ENCODE peak calls at places on chromosomes 16 and 17, in eight cellular contexts. One of them, this sample, is unnamed.

GRCh38 chr16:17205279-17206139 is 265.3 kb downstream of the XYLT1 start:
- DNase-seq in stomach: peak
- DNase-seq in body of pancreas: peak
- DNase-seq in psoas muscle: no peak
- DNase-seq in ovary: no peak
- DNase-seq in ascending aorta: no peak
- DNase-seq in cardiac muscle cell: no peak
- DNase-seq in heart right ventricle: no peak
- DNase-seq in this sample: no peak

GRCh38 chr16:24309222-24309905 is 53.2 kb downstream of the CACNG3 start:
- DNase-seq in psoas muscle: no peak
- DNase-seq in body of pancreas: peak
- DNase-seq in ovary: no peak
- DNase-seq in cardiac muscle cell: peak
- DNase-seq in ascending aorta: no peak
- DNase-seq in stomach: peak
- DNase-seq in heart right ventricle: no peak
- DNase-seq in this sample: no peak

GRCh38 chr17:77476920-77477805 is 336.4 kb downstream of the SEC14L1 start:
- DNase-seq in ovary: peak
- DNase-seq in cardiac muscle cell: peak
- DNase-seq in heart right ventricle: peak
- DNase-seq in ascending aorta: peak
- DNase-seq in body of pancreas: peak
- DNase-seq in stomach: peak
- DNase-seq in psoas muscle: peak
- DNase-seq in this sample: peak

GRCh38 chr17:13594762-13595697 is 6.7 kb downstream of the HS3ST3A1 start:
- DNase-seq in ovary: peak
- DNase-seq in ascending aorta: peak
- DNase-seq in heart right ventricle: peak
- DNase-seq in body of pancreas: peak
- DNase-seq in cardiac muscle cell: peak
- DNase-seq in psoas muscle: peak
- DNase-seq in stomach: peak
- DNase-seq in this sample: no peak

GRCh38 chr17:80942360-80943345 is 49.0 kb upstream of the CHMP6 start:
- DNase-seq in ovary: peak
- DNase-seq in psoas muscle: peak
- DNase-seq in heart right ventricle: peak
- DNase-seq in ascending aorta: peak
- DNase-seq in body of pancreas: peak
- DNase-seq in cardiac muscle cell: peak
- DNase-seq in stomach: peak
- DNase-seq in this sample: peak

GRCh38 chr16:64236351-64236750 is 885.5 kb downstream of the CDH11 start:
- DNase-seq in psoas muscle: no peak
- DNase-seq in body of pancreas: no peak
- DNase-seq in cardiac muscle cell: no peak
- DNase-seq in stomach: no peak
- DNase-seq in heart right ventricle: no peak
- DNase-seq in ovary: no peak
- DNase-seq in ascending aorta: no peak
- DNase-seq in this sample: no peak

GRCh38 chr17:78430892-78431691 is 52.6 kb downstream of the PGS1 start:
- DNase-seq in stomach: no peak
- DNase-seq in ovary: no peak
- DNase-seq in cardiac muscle cell: peak
- DNase-seq in heart right ventricle: no peak
- DNase-seq in body of pancreas: no peak
- DNase-seq in psoas muscle: no peak
- DNase-seq in ascending aorta: no peak
- DNase-seq in this sample: no peak

GRCh38 chr16:66402166-66402565 is 24.9 kb upstream of the BEAN1 start:
- DNase-seq in ovary: no peak
- DNase-seq in cardiac muscle cell: no peak
- DNase-seq in psoas muscle: no peak
- DNase-seq in heart right ventricle: no peak
- DNase-seq in ascending aorta: no peak
- DNase-seq in stomach: no peak
- DNase-seq in body of pancreas: no peak
- DNase-seq in this sample: no peak

GRCh38 chr16:29983420-29984136 is 9.9 kb downstream of the TAOK2 start:
- DNase-seq in ovary: no peak
- DNase-seq in stomach: no peak
- DNase-seq in heart right ventricle: no peak
- DNase-seq in body of pancreas: no peak
- DNase-seq in ascending aorta: no peak
- DNase-seq in cardiac muscle cell: no peak
- DNase-seq in psoas muscle: no peak
- DNase-seq in this sample: no peak

GRCh38 chr16:57527027-57527426 is 9.3 kb downstream of the CCDC102A start:
- DNase-seq in stomach: no peak
- DNase-seq in psoas muscle: no peak
- DNase-seq in heart right ventricle: no peak
- DNase-seq in cardiac muscle cell: no peak
- DNase-seq in body of pancreas: no peak
- DNase-seq in ovary: peak
- DNase-seq in ascending aorta: no peak
- DNase-seq in this sample: no peak
- TF ChIP-seq CTCF in stomach: no peak
- TF ChIP-seq CTCF in psoas muscle: no peak
- TF ChIP-seq CTCF in heart right ventricle: no peak
- TF ChIP-seq CTCF in cardiac muscle cell: no peak
- TF ChIP-seq CTCF in body of pancreas: no peak
- TF ChIP-seq CTCF in ovary: no peak
- TF ChIP-seq CTCF in ascending aorta: no peak
- TF ChIP-seq CTCF in this sample: no peak

GRCh38 chr17:76051071-76051467 is 21.2 kb downstream of the SRP68 start:
- DNase-seq in ascending aorta: no peak
- DNase-seq in body of pancreas: no peak
- DNase-seq in ovary: no peak
- DNase-seq in cardiac muscle cell: no peak
- DNase-seq in psoas muscle: no peak
- DNase-seq in stomach: no peak
- DNase-seq in heart right ventricle: no peak
- DNase-seq in this sample: no peak

GRCh38 chr17:76048025-76048605 is 21.0 kb upstream of the EVPL start:
- DNase-seq in body of pancreas: no peak
- DNase-seq in psoas muscle: no peak
- DNase-seq in stomach: no peak
- DNase-seq in ascending aorta: no peak
- DNase-seq in cardiac muscle cell: no peak
- DNase-seq in ovary: no peak
- DNase-seq in heart right ventricle: no peak
- DNase-seq in this sample: no peak

GRCh38 chr17:76050226-76051070 is 21.9 kb downstream of the SRP68 start:
- DNase-seq in body of pancreas: no peak
- DNase-seq in heart right ventricle: no peak
- DNase-seq in cardiac muscle cell: no peak
- DNase-seq in psoas muscle: no peak
- DNase-seq in ovary: no peak
- DNase-seq in ascending aorta: no peak
- DNase-seq in stomach: no peak
- DNase-seq in this sample: no peak

GRCh38 chr17:76048711-76049110 is 21.6 kb upstream of the EVPL start:
- DNase-seq in psoas muscle: no peak
- DNase-seq in body of pancreas: no peak
- DNase-seq in stomach: no peak
- DNase-seq in cardiac muscle cell: no peak
- DNase-seq in heart right ventricle: no peak
- DNase-seq in ascending aorta: no peak
- DNase-seq in ovary: no peak
- DNase-seq in this sample: no peak

DNA sequence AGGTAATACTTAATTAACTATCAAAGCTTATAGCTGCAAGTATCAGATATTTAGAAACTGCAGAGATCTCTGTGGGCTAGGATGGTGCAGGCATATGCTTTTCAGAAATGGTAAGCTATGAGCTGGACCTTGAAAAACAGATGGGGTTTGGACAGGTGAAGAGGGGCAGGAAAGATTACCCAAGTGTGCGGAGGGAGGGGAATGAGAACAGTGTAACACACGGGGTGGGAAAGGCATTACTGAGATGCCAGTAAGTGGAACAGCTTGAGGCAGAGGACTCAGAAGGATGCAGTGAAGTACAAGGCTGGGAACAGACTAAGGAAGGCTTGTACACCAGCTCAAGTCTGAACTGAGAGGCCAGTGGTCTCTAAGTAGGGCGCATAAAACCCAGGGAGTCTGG is 22.1 kb upstream of the EVPL start:
- DNase-seq in ascending aorta: no peak
- DNase-seq in body of pancreas: no peak
- DNase-seq in stomach: no peak
- DNase-seq in psoas muscle: no peak
- DNase-seq in ovary: no peak
- DNase-seq in heart right ventricle: no peak
- DNase-seq in cardiac muscle cell: no peak
- DNase-seq in this sample: no peak
- H3K27ac ChIP-seq in ascending aorta: no peak
- H3K27ac ChIP-seq in body of pancreas: no peak
- H3K27ac ChIP-seq in stomach: no peak
- H3K27ac ChIP-seq in psoas muscle: no peak
- H3K27ac ChIP-seq in ovary: no peak
- H3K27ac ChIP-seq in heart right ventricle: no peak
- H3K27ac ChIP-seq in cardiac muscle cell: no peak
- H3K27ac ChIP-seq in this sample: no peak

DNA sequence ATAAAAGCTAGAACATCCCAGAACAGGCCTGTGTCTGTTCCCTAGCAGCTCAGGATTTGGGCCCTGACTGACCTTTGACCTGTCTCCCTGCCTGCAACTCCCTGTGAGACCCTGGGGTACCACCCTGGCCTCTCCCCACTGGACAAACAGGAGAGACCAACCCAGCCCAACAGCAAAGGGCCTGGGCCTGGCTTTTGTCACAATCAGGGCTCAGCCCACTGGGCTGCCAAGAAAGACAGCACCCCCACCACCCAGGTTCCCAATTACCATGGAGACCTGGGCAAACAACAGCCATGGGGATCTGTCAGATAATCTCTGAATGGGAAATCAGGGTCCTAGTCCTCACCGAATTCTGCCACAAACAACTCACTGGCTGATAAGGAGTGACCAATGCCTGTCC is 11.1 kb downstream of the PLLP start:
- DNase-seq in psoas muscle: no peak
- DNase-seq in ascending aorta: no peak
- DNase-seq in body of pancreas: no peak
- DNase-seq in heart right ventricle: no peak
- DNase-seq in cardiac muscle cell: no peak
- DNase-seq in stomach: no peak
- DNase-seq in ovary: no peak
- DNase-seq in this sample: peak
- TF ChIP-seq CTCF in psoas muscle: no peak
- TF ChIP-seq CTCF in ascending aorta: no peak
- TF ChIP-seq CTCF in body of pancreas: no peak
- TF ChIP-seq CTCF in heart right ventricle: no peak
- TF ChIP-seq CTCF in cardiac muscle cell: no peak
- TF ChIP-seq CTCF in stomach: no peak
- TF ChIP-seq CTCF in ovary: no peak
- TF ChIP-seq CTCF in this sample: no peak

DNA sequence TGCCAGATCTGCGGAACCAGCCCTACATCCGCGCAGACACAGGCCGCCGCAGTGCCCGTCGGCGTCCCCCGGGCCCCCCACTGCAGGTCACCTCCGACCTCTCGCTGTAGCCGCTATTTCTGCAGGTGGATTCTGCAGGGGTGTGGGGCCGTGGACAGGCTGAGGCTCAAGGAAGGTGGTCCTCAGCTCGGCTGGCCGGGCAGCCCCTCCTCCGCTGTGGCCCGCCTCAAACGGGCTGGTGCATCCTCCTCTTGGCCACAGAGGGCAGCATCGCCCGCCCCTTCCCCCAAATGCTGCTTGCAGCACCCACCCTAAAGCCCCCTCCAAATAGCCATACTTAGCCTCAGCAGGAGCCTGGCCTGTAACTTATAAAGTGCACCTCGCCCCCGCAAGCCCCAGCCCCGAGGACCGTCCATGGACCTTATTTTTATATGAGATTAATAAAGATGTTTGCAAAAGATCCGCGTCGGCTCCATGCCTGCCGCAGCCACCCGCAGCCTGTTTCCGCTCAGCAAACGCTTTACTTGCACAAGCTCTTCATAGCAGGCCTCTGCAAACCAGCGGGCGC is 14.9 kb downstream of the SPATA32 start:
- DNase-seq in cardiac muscle cell: no peak
- DNase-seq in ovary: peak
- DNase-seq in ascending aorta: no peak
- DNase-seq in psoas muscle: no peak
- DNase-seq in stomach: no peak
- DNase-seq in body of pancreas: peak
- DNase-seq in heart right ventricle: no peak
- DNase-seq in this sample: no peak
- H3K27ac ChIP-seq in cardiac muscle cell: peak
- H3K27ac ChIP-seq in ovary: no peak
- H3K27ac ChIP-seq in ascending aorta: no peak
- H3K27ac ChIP-seq in psoas muscle: no peak
- H3K27ac ChIP-seq in stomach: peak
- H3K27ac ChIP-seq in body of pancreas: peak
- H3K27ac ChIP-seq in heart right ventricle: no peak
- H3K27ac ChIP-seq in this sample: no peak

DNA sequence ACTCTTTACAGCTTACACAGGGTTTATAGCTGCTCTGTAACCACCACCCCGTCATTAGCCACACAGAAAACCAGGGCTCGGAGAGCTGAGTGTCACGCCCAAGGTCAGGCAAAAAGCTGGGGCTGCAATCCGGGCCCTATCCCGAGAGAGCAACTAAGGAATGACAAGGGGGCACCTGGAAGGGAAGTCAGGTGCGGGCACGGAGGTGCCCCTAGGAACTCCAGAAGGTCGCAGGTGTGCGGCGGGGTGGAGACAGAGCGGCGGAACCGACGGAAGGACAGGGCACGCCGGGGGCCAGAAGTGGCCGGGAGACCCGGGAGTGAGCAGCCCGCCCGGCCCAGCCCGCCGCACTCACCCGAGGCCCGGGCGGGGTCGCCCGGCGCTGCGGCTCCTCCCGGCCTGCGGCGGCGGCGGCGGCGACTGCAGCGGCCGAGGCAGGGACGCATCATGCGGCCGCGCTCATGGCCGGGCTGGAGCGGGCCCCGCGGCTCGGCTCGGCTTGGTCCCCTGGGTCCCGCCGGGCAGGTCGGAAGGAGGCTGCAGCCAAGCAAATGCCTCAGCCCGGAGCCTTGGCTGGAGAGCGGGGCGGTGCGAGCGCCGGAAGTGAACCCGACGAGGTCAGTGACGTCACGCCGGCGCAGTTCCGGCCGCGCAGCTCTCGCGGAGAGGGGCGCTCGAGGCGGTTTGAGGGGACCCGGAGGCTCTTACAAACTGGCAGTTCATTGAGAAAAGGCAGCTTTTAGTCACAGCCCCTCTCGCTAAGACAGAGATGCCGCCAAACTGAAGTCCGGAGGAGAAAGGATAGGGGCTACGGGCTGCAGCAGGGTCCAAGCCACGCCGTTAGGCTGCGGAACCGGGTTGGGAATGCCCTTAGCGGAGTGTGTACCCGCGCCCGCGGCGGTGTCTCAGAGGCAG is at the start of gene ZDHHC7:
- DNase-seq in stomach: peak
- DNase-seq in heart right ventricle: peak
- DNase-seq in ovary: peak
- DNase-seq in psoas muscle: peak
- DNase-seq in cardiac muscle cell: peak
- DNase-seq in body of pancreas: peak
- DNase-seq in ascending aorta: peak
- DNase-seq in this sample: peak
- TF ChIP-seq CTCF in stomach: peak
- TF ChIP-seq CTCF in heart right ventricle: no peak
- TF ChIP-seq CTCF in ovary: peak
- TF ChIP-seq CTCF in psoas muscle: peak
- TF ChIP-seq CTCF in cardiac muscle cell: peak
- TF ChIP-seq CTCF in body of pancreas: peak
- TF ChIP-seq CTCF in ascending aorta: no peak
- TF ChIP-seq CTCF in this sample: no peak

This sample was measured in coronary artery.